ENCODE peak calls at places on chromosomes 2 and 18, in six cellular contexts. A is lower lobe of right lung, I is breast epithelium, U is right cardiac atrium, E is IMR-90, B is GM12878. F is an unnamed sample.

GRCh38 chr2:70767699-70768584 is at the start of gene ADD2:
- DNase-seq in A (peak), I (no peak), U (peak), E (peak), B (no peak), F (no peak)

GRCh38 chr2:223538920-223539440 is 63.2 kb downstream of the SCG2 start:
- DNase-seq in A (no peak), I (no peak), U (peak), E (no peak), B (no peak), F (no peak)

GRCh38 chr2:171878481-171878993 is 15.5 kb downstream of the SLC25A12 start:
- DNase-seq in A (no peak), I (no peak), U (no peak), E (peak), B (no peak), F (no peak)

GRCh38 chr2:230600285-230600684 is 112.4 kb upstream of the CAB39 start:
- DNase-seq in A (no peak), I (no peak), U (no peak), E (no peak), B (no peak), F (no peak)

GRCh38 chr2:101036562-101036961 is 34.5 kb downstream of the RPL31 start:
- DNase-seq in A (no peak), I (no peak), U (no peak), E (peak), B (no peak), F (no peak)

GRCh38 chr2:138893746-138894145 is 113.6 kb upstream of the NXPH2 start:
- DNase-seq in A (no peak), I (no peak), U (no peak), E (no peak), B (no peak), F (no peak)

GRCh38 chr18:37218022-37218590 is 347.5 kb downstream of the CELF4 start:
- DNase-seq in A (no peak), I (no peak), U (no peak), E (no peak), B (no peak), F (no peak)

GRCh38 chr2:191846787-191847620 is at the start of gene CAVIN2:
- DNase-seq in A (peak), I (no peak), U (peak), E (peak), B (peak), F (peak)

GRCh38 chr18:48924621-48925601 is 25.9 kb downstream of the SMAD7 start:
- DNase-seq in A (no peak), I (no peak), U (peak), E (no peak), B (no peak), F (peak)

GRCh38 chr2:151491496-151491895 is 81.8 kb downstream of the RIF1 start:
- DNase-seq in A (no peak), I (no peak), U (no peak), E (peak), B (no peak), F (no peak)

GRCh38 chr18:29430416-29430815 is 1253.5 kb upstream of the CDH2 start:
- DNase-seq in A (no peak), I (no peak), U (no peak), E (peak), B (no peak), F (no peak)

GRCh38 chr2:80852808-80853139 is 548.2 kb upstream of the LRRTM1 start:
- DNase-seq in A (no peak), I (no peak), U (no peak), E (no peak), B (no peak), F (no peak)

GRCh38 chr2:67476808-67477790 is 80.0 kb downstream of the ETAA1 start:
- DNase-seq in A (no peak), I (no peak), U (peak), E (peak), B (no peak), F (no peak)

GRCh38 chr2:3151153-3151918 is 226.3 kb downstream of the EIPR1 start:
- DNase-seq in A (no peak), I (no peak), U (no peak), E (no peak), B (peak), F (no peak)

GRCh38 chr18:49849331-49850217 is 36.2 kb upstream of the ACAA2 start:
- DNase-seq in A (peak), I (no peak), U (no peak), E (peak), B (no peak), F (peak)

GRCh38 chr2:108591163-108591562 is 56.9 kb downstream of the LIMS1 start:
- DNase-seq in A (peak), I (no peak), U (no peak), E (no peak), B (no peak), F (no peak)

GRCh38 chr18:69838620-69839411 is 108.9 kb downstream of the CD226 start:
- DNase-seq in A (no peak), I (no peak), U (no peak), E (no peak), B (peak), F (no peak)

GRCh38 chr2:202353430-202353829 is 22.7 kb upstream of the BMPR2 start:
- DNase-seq in A (no peak), I (no peak), U (no peak), E (no peak), B (no peak), F (no peak)

GRCh38 chr2:217105733-217106649 is 246.1 kb upstream of the TNP1 start:
- DNase-seq in A (no peak), I (no peak), U (no peak), E (peak), B (no peak), F (peak)

GRCh38 chr2:239534581-239535412 is 134.0 kb upstream of the HDAC4 start:
- DNase-seq in A (no peak), I (peak), U (no peak), E (no peak), B (no peak), F (no peak)

GRCh38 chr2:42196070-42196402 is 26.9 kb downstream of the EML4 start:
- DNase-seq in A (no peak), I (no peak), U (no peak), E (no peak), B (no peak), F (no peak)

GRCh38 chr18:3538954-3539617 is 89.1 kb downstream of the TGIF1 start:
- DNase-seq in A (no peak), I (no peak), U (no peak), E (no peak), B (no peak), F (no peak)

GRCh38 chr2:156867201-156867600 is 390.3 kb upstream of the GALNT5 start:
- DNase-seq in A (no peak), I (no peak), U (no peak), E (peak), B (no peak), F (no peak)

GRCh38 chr2:17620280-17620679 is 79.8 kb downstream of the VSNL1 start:
- DNase-seq in A (no peak), I (no peak), U (peak), E (peak), B (no peak), F (no peak)

GRCh38 chr2:8534729-8535397 is 147.0 kb upstream of the ID2 start:
- DNase-seq in A (peak), I (peak), U (peak), E (peak), B (no peak), F (peak)

GRCh38 chr2:69149631-69150215 is 136.7 kb downstream of the ANTXR1 start:
- DNase-seq in A (no peak), I (no peak), U (peak), E (peak), B (no peak), F (no peak)

GRCh38 chr18:31454066-31454708 is 6.6 kb downstream of the DSG3 start:
- DNase-seq in A (no peak), I (no peak), U (no peak), E (peak), B (no peak), F (no peak)

GRCh38 chr2:69138247-69138754 is 125.3 kb downstream of the ANTXR1 start:
- DNase-seq in A (no peak), I (no peak), U (no peak), E (peak), B (no peak), F (no peak)

GRCh38 chr2:232102380-232102779 is 140.9 kb downstream of the DIS3L2 start:
- DNase-seq in A (no peak), I (no peak), U (no peak), E (no peak), B (no peak), F (no peak)

GRCh38 chr2:46954951-46955571 is 39.5 kb upstream of the MCFD2 start:
- DNase-seq in A (no peak), I (peak), U (peak), E (peak), B (no peak), F (peak)

GRCh38 chr2:68454719-68455118 is 12.4 kb downstream of the FBXO48 start:
- DNase-seq in A (no peak), I (no peak), U (no peak), E (no peak), B (no peak), F (no peak)

DNA sequence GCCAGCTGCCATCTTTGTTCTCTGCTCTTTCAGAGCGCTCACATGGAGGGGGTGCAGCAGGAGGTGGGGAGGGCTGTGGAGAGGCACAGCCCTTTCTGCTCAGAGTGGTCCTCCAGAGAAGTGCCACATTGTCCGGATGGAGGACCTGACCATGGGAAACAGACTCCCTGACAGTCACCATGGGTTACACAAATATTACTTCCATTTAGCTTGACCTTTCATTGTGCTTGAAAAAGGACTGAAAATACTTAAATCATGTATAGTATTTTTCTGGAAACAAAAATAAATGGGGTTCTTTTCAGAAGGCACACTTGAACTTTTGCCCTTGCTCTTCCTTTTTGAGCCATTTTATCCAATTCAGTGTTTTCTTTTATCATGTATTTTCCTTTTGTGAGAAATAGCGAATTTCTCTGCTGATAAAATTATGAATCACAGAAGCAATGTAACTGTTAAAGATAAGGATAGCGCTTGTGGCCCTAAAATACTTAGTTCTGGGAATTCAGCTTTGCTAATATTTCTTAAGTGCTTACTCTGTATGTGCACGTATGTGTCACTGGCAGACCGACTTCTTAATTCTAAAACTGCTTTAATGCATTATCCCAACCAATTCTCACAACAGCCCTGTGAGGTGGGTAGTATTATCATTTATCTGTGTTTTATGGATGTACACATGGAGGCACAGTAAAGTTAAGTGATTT is 34.2 kb downstream of the SPATS2L start:
- DNase-seq in A (no peak), I (no peak), U (no peak), E (peak), B (no peak), F (no peak)
- H3K27ac ChIP-seq in A (no peak), I (no peak), U (no peak), E (peak), B (no peak), F (no peak)

GRCh38 chr2:207227749-207228145 is 62.0 kb upstream of the KLF7 start:
- DNase-seq in A (no peak), I (no peak), U (no peak), E (no peak), B (no peak), F (no peak)

GRCh38 chr2:207226243-207226642 is 60.5 kb upstream of the KLF7 start:
- DNase-seq in A (no peak), I (no peak), U (no peak), E (peak), B (no peak), F (no peak)

GRCh38 chr2:207227062-207227748 is 61.5 kb upstream of the KLF7 start:
- DNase-seq in A (peak), I (no peak), U (peak), E (peak), B (no peak), F (peak)

GRCh38 chr2:207225773-207226172 is 60.0 kb upstream of the KLF7 start:
- DNase-seq in A (no peak), I (no peak), U (no peak), E (no peak), B (no peak), F (no peak)

GRCh38 chr2:207226671-207227061 is 60.9 kb upstream of the KLF7 start:
- DNase-seq in A (no peak), I (no peak), U (no peak), E (no peak), B (no peak), F (no peak)
- H3K27ac ChIP-seq in A (peak), I (no peak), U (no peak), E (no peak), B (no peak), F (peak)

DNA sequence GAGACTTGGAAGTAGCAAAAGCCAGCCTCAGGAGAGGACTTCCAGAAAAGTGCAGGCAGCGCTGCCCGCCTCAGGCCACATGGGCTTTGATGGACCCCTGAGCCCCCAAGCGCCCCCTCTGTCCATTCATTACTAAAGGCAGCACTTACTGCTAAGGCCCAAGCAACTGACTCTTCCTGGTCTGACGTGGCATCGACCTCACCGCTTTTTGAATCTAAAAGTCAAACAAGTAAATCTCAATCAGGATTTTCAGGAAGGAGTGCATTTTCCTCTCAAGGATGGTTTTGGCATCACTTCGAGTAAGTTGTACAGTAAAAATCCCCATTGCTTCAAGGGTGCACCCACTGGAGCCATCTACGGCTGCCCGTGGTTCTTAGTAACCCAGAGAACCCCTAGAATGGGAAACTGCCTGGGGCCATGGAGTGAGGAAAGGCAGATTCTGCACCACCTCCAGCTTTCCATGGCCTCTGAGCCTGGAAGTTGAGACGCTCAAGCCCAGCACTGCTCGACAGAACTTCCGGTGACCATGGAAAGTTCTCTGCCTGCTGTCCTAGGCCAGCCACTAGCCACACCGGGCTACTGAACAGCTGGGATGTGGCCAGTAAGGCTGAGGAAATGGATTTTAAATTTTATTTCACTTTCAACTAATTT is 7.0 kb downstream of the HJURP start:
- DNase-seq in A (no peak), I (no peak), U (no peak), E (no peak), B (no peak), F (no peak)
- H3K27ac ChIP-seq in A (no peak), I (no peak), U (no peak), E (no peak), B (no peak), F (no peak)

DNA sequence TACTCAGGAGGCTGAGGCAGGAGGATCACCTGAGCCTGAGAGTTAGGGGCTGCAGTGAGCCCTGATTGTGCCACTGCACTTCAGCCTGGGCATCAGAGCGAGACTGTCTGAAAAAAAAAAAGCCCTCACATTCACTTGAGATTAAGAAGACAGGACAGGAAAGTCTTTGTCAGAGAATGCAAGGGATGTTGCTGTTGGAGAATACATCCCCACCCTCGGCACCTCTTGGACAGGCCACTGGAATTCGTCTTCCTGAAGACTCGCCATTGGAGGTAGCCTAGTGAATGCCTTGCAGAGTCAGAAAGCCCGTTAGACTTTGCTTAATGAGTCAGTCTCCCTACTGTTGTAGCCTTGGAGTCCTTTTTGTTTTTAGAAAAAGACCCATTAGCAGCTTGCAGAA is 205.6 kb downstream of the FAM210A start:
- DNase-seq in A (no peak), I (no peak), U (no peak), E (no peak), B (no peak), F (no peak)
- H3K27ac ChIP-seq in A (peak), I (no peak), U (peak), E (no peak), B (no peak), F (peak)

GRCh38 chr2:62374301-62374960 is 131.6 kb downstream of the TMEM17 start:
- DNase-seq in A (no peak), I (no peak), U (no peak), E (no peak), B (no peak), F (no peak)
- H3K27ac ChIP-seq in A (no peak), I (no peak), U (no peak), E (no peak), B (no peak), F (no peak)

DNA sequence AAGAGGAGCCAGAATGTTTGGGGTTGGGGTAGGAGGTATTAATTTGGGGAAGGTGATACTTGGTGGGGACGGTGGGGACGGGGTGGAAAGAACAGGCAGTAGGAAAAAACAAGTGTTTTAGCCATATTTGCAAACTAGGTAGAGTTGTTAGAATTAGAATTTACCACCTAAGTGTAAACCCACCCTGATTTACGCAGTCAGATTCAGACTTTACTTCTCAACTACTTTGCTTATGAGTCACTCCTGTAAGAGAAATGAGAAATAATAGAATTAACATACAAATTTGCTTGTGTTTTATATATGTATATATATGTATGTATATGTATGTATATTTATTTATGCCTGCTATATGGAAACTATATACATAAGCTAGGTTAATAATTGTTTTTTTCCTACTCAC is 1168.2 kb upstream of the ZEB2 start:
- DNase-seq in A (no peak), I (no peak), U (no peak), E (no peak), B (no peak), F (no peak)
- H3K27ac ChIP-seq in A (no peak), I (no peak), U (no peak), E (no peak), B (no peak), F (no peak)

DNA sequence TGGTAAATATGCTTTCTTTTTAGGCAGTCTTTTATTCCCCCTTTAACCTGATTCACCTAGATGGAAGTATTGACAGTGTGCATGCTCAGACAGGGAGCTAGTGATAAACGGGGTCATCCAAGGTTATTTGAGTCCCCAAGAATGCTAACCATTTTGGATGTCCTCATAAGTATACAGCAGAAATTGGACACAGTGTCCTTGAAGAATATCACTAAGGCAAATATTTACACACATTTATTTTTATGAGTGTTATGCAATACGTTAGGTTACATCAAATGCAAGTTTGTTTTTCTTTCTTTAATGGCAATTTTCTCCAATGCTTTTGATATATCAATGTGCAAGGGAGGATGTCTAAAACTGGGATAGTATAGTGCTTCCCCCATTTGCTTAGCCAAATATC is 23.6 kb downstream of the CNTNAP5 start:
- DNase-seq in A (no peak), I (no peak), U (no peak), E (no peak), B (no peak), F (no peak)
- H3K27ac ChIP-seq in A (no peak), I (no peak), U (no peak), E (no peak), B (no peak), F (no peak)

DNA sequence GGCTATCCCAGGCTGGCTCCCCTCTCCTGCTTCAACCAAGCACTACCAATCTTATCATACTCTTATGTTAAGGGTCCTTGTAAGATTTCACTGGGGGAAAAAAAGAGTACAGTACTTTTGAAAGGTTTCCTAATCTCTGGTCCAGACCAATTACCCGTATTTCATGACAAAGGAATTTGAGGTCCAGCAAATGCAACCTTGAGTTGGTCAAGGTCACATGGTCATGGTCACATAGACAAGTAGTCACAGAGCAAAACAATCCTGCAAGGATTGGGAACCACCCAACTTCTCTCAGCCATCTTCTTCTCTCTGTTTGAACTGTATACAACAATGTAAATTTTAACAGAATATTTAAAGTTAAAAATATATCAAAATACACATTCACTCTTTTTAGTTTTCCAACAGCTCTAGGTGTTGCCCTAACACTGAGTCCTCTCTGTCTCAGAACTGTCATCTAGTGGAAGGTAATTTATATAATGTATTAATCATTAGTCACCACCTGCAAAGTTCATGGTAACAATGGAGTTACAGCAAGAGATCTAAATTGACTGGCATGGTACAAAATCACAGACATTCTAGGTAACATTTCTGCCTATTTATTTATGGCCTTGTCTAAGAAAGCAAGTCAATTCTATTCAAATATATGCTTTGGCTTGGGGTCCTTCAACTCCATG is 21.5 kb downstream of the DTNB start:
- DNase-seq in A (no peak), I (no peak), U (no peak), E (no peak), B (no peak), F (no peak)
- H3K27ac ChIP-seq in A (no peak), I (no peak), U (no peak), E (no peak), B (no peak), F (no peak)

DNA sequence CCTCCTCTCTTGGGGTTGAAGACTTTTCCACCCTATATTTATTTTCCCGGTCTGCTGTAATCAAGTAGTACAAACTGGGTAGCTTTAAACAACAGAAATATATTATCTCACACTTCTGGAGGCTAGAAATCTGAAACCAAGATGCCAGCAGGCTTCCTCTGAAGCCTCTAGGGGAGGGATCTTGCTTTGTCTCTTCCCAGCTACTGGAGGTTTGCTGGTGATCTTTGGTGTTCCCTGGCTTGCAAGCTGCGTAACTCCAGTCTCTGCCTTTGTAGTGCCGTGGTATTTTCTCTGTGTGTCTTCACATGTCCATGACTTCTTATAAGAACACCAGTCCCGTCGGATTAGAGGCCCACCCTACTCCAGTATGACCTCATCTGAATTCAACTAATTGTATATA is 44.4 kb downstream of the MYO3B start:
- DNase-seq in A (no peak), I (no peak), U (no peak), E (peak), B (no peak), F (no peak)
- H3K27ac ChIP-seq in A (no peak), I (no peak), U (no peak), E (peak), B (no peak), F (no peak)

F was measured in kidney.